ENCODE peak calls at places on chromosomes 12 and 14, in ten cellular contexts. C, U, W, R, X, L, P, V, K and E are unnamed samples. For H3K27me3, the result is how much of the 10 kb centered on the place peaks cover.

GRCh38 chr14:59215353-59215752 is 26.9 kb downstream of the DAAM1 start:
- DNase-seq in C (peak), U (peak), W (peak), R (peak), X (peak), L (no peak), P (peak), V (no peak), K (no peak), E (no peak)

GRCh38 chr12:132124766-132125425 is 19.2 kb downstream of the DDX51 start:
- DNase-seq in C (peak), U (no peak), W (no peak), R (no peak), X (no peak), L (no peak), P (no peak), V (no peak), K (no peak), E (no peak)

GRCh38 chr12:20492251-20492728 is 124.0 kb downstream of the PDE3A start:
- DNase-seq in C (no peak), U (no peak), W (peak), R (no peak), X (peak), L (no peak), P (no peak), V (no peak), K (peak), E (no peak)

GRCh38 chr12:87086118-87086891 is 830.1 kb upstream of the MGAT4C start:
- DNase-seq in C (no peak), U (no peak), W (no peak), R (no peak), X (peak), L (no peak), P (no peak), V (no peak), K (peak), E (no peak)

GRCh38 chr12:100234166-100234565 is 32.7 kb downstream of the DEPDC4 start:
- DNase-seq in C (no peak), U (no peak), W (no peak), R (peak), X (peak), L (no peak), P (no peak), V (peak), K (no peak), E (no peak)

GRCh38 chr14:81165188-81165587 is 55.6 kb downstream of the GTF2A1 start:
- DNase-seq in C (no peak), U (no peak), W (no peak), R (peak), X (no peak), L (no peak), P (no peak), V (no peak), K (no peak), E (no peak)

GRCh38 chr14:44712095-44712822 is 205.2 kb upstream of the FSCB start:
- DNase-seq in C (no peak), U (no peak), W (no peak), R (no peak), X (no peak), L (no peak), P (no peak), V (no peak), K (no peak), E (no peak)

GRCh38 chr12:4153343-4153892 is 120.1 kb upstream of the CCND2 start:
- DNase-seq in C (no peak), U (peak), W (no peak), R (no peak), X (no peak), L (no peak), P (no peak), V (no peak), K (no peak), E (peak)

GRCh38 chr12:14770495-14771313 is 32.6 kb downstream of the WBP11 start:
- DNase-seq in C (peak), U (peak), W (peak), R (peak), X (peak), L (peak), P (peak), V (peak), K (peak), E (peak)

GRCh38 chr12:53169644-53170043 is 10.9 kb upstream of the ZNF740 start:
- DNase-seq in C (no peak), U (no peak), W (no peak), R (no peak), X (no peak), L (no peak), P (no peak), V (no peak), K (no peak), E (no peak)

GRCh38 chr12:2163172-2163927 is 110.6 kb downstream of the CACNA1C start:
- DNase-seq in C (no peak), U (peak), W (peak), R (peak), X (peak), L (no peak), P (no peak), V (no peak), K (peak), E (no peak)

GRCh38 chr14:45819107-45819506 is 566.1 kb upstream of the MIS18BP1 start:
- DNase-seq in C (no peak), U (no peak), W (no peak), R (no peak), X (no peak), L (no peak), P (no peak), V (no peak), K (no peak), E (no peak)

GRCh38 chr12:19945559-19946485 is 422.5 kb upstream of the PDE3A start:
- DNase-seq in C (no peak), U (no peak), W (no peak), R (no peak), X (peak), L (no peak), P (no peak), V (no peak), K (peak), E (no peak)

GRCh38 chr12:57864382-57864781 is 17.9 kb upstream of the CTDSP2 start:
- DNase-seq in C (no peak), U (no peak), W (no peak), R (no peak), X (no peak), L (no peak), P (no peak), V (no peak), K (no peak), E (no peak)

GRCh38 chr14:102029956-102030355 is 56.9 kb downstream of the HSP90AA1 start:
- DNase-seq in C (no peak), U (no peak), W (no peak), R (no peak), X (peak), L (no peak), P (no peak), V (peak), K (peak), E (no peak)

GRCh38 chr12:27276275-27276674 is 32.2 kb downstream of the STK38L start:
- DNase-seq in C (no peak), U (no peak), W (no peak), R (no peak), X (no peak), L (peak), P (no peak), V (no peak), K (no peak), E (no peak)

GRCh38 chr12:27284021-27284420 is 39.9 kb downstream of the STK38L start:
- DNase-seq in C (no peak), U (no peak), W (no peak), R (no peak), X (no peak), L (no peak), P (no peak), V (no peak), K (no peak), E (no peak)

GRCh38 chr12:27279836-27280235 is 35.8 kb downstream of the STK38L start:
- DNase-seq in C (no peak), U (no peak), W (no peak), R (no peak), X (no peak), L (no peak), P (no peak), V (no peak), K (no peak), E (peak)

GRCh38 chr12:27277846-27278260 is 33.8 kb downstream of the STK38L start:
- DNase-seq in C (no peak), U (peak), W (peak), R (peak), X (peak), L (no peak), P (peak), V (no peak), K (peak), E (peak)

DNA sequence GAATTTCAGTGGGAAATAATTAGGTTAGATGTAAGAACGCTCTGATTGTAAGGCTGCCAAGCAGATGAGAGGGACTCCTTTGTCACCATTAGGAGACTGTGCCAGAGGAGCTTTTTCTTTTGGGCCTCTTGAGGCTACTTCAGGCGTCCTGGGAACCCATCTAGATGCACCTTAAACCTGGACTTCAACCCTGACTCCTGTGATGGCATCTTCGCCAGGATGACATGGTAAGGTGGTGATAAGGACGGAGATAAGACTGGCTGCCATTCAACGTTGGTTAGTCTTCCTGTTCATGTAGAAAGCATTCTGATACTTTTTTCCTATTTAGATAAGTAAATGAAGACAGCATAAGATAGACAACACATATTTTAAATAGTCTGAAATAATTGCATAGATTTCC is 36.3 kb downstream of the STK38L start:
- DNase-seq in C (no peak), U (peak), W (no peak), R (no peak), X (no peak), L (no peak), P (no peak), V (no peak), K (no peak), E (no peak)
- H3K4me3 ChIP-seq in C (no peak), U (no peak), W (no peak), R (no peak), X (no peak), L (no peak), P (no peak), V (no peak), K (no peak), E (no peak)

GRCh38 chr14:60637490-60638452 is 11.5 kb downstream of the SIX1 start:
- DNase-seq in C (no peak), U (no peak), W (no peak), R (no peak), X (peak), L (no peak), P (no peak), V (no peak), K (peak), E (no peak)
- H3K27me3 ChIP-seq in C (half or more), U (half or more), W (under half), R (half or more), X (under half), L (half or more), P (under half), V (under half), K (under half), E (under half)

GRCh38 chr12:121536929-121537813 is 43.7 kb downstream of the KDM2B start:
- DNase-seq in C (peak), U (peak), W (peak), R (peak), X (peak), L (no peak), P (no peak), V (peak), K (no peak), E (peak)

GRCh38 chr12:121536058-121536928 is 44.5 kb downstream of the KDM2B start:
- DNase-seq in C (peak), U (peak), W (peak), R (peak), X (peak), L (peak), P (peak), V (peak), K (peak), E (peak)

GRCh38 chr12:121537814-121538698 is 42.8 kb downstream of the KDM2B start:
- DNase-seq in C (peak), U (peak), W (no peak), R (no peak), X (no peak), L (no peak), P (no peak), V (no peak), K (no peak), E (peak)

GRCh38 chr12:121539908-121540307 is 40.9 kb downstream of the KDM2B start:
- DNase-seq in C (no peak), U (no peak), W (no peak), R (no peak), X (no peak), L (no peak), P (no peak), V (no peak), K (no peak), E (no peak)

DNA sequence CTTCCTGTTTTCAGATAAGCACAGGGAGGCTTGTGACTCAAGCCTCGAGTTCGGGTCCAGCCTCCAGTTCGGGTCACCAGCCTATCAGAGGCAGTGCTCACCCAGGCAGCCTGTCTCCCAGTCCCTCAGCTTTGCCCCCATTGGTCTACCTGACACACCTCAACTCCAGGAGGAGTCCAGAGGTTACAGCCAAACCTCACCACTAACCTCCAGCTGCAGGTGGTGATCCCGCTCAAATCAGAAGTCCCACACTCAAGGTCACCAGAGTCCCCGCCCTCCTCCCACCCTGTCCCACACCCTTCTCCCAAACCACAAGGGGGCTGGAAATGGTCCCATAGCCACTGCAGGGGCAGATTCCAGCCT is 42.1 kb downstream of the KDM2B start:
- DNase-seq in C (no peak), U (peak), W (peak), R (no peak), X (peak), L (no peak), P (no peak), V (peak), K (no peak), E (no peak)
- H3K4me3 ChIP-seq in C (peak), U (no peak), W (no peak), R (peak), X (no peak), L (no peak), P (no peak), V (peak), K (no peak), E (peak)

GRCh38 chr14:92323916-92324818 is 1.2 kb downstream of the SLC24A4 start:
- DNase-seq in C (no peak), U (no peak), W (no peak), R (no peak), X (no peak), L (no peak), P (no peak), V (no peak), K (no peak), E (no peak)
- H3K27me3 ChIP-seq in C (under half), U (half or more), W (under half), R (half or more), X (half or more), L (half or more), P (under half), V (under half), K (under half), E (under half)

GRCh38 chr12:6821271-6821673 is 349 bp upstream of the GPR162 start:
- DNase-seq in C (peak), U (peak), W (peak), R (peak), X (peak), L (peak), P (no peak), V (no peak), K (peak), E (peak)
- H3K4me3 ChIP-seq in C (peak), U (peak), W (no peak), R (peak), X (peak), L (peak), P (peak), V (peak), K (peak), E (no peak)

GRCh38 chr14:94769413-94770250 is at the start of gene GSC:
- DNase-seq in C (no peak), U (peak), W (peak), R (peak), X (peak), L (no peak), P (no peak), V (no peak), K (no peak), E (no peak)

GRCh38 chr14:94768521-94769412 is 1.1 kb downstream of the GSC start:
- DNase-seq in C (no peak), U (no peak), W (peak), R (no peak), X (no peak), L (no peak), P (no peak), V (no peak), K (no peak), E (no peak)

GRCh38 chr14:94764573-94764972 is 5.3 kb downstream of the GSC start:
- DNase-seq in C (no peak), U (no peak), W (no peak), R (no peak), X (no peak), L (no peak), P (no peak), V (no peak), K (no peak), E (no peak)

GRCh38 chr14:94768141-94768520 is 1.8 kb downstream of the GSC start:
- DNase-seq in C (no peak), U (no peak), W (no peak), R (no peak), X (no peak), L (no peak), P (no peak), V (no peak), K (no peak), E (no peak)

DNA sequence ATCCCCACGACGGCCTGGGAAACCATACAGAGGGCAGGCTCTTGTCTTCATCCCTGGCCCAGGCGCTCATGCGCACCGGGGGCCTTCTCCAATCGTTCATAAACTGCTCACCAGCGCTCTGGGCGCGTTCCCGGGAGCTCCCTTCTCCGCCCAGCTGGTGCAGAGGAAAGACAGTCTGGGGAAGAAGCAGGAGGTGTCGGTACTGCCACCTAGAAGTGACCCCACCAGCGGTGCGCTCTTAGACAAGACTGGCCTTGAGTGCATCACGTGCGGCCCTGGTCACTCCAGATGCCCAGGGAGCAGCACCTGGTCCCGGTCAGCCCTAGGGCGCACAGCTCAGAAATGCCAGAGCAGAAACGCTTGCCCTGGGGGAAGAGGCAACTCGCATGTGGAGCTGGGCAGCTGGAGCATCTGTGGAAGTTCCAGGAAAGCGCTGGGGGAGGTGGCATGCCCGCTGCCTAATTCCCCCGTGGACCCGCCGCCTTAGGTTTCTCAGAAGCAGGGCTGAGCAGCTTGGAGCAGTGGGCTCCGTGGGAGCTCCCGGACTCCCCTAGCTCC is 2.5 kb downstream of the GSC start:
- DNase-seq in C (no peak), U (no peak), W (no peak), R (no peak), X (no peak), L (no peak), P (no peak), V (no peak), K (no peak), E (no peak)
- H3K27me3 ChIP-seq in C (half or more), U (half or more), W (under half), R (half or more), X (half or more), L (half or more), P (under half), V (under half), K (half or more), E (under half)